ENCODE peak calls at places on chromosomes 1 and 21, in nine cellular contexts. D is NCI-H1092 treated with DMSO at 0.1 percent for 48 hours, N is pancreas, P is fibroblast of pulmonary artery, M is H4, Y is AG08396, X is NCI-H1694 treated with DMSO at 0.1 percent for 48 hours, U is HS-5, B is hepatocyte. R is an unnamed sample.

GRCh38 chr1:47727051-47727708 is 270.0 kb downstream of the TRABD2B start:
- DNase-seq in D (no peak), N (no peak), P (no peak), M (no peak), Y (no peak), X (no peak), U (no peak), B (peak; percentile 66), R (peak; percentile 78)

GRCh38 chr1:50651476-50652263 is 228.4 kb upstream of the DMRTA2 start:
- DNase-seq in D (no peak), N (no peak), P (no peak), M (no peak), Y (no peak), X (peak; percentile 33), U (no peak), B (no peak), R (no peak)

GRCh38 chr1:178371236-178371635 is 125.5 kb downstream of the CLEC20A start:
- DNase-seq in D (no peak), N (no peak), P (peak; percentile 40), M (no peak), Y (no peak), X (no peak), U (no peak), B (peak; percentile 4), R (no peak)

GRCh38 chr1:19981170-19981506 is 1.7 kb upstream of the PLA2G2A start:
- DNase-seq in D (no peak), N (no peak), P (no peak), M (no peak), Y (no peak), X (no peak), U (no peak), B (no peak), R (no peak)

GRCh38 chr1:32998997-32999396 is 34.4 kb upstream of the RNF19B start:
- DNase-seq in D (no peak), N (no peak), P (peak; percentile 33), M (no peak), Y (no peak), X (no peak), U (no peak), B (no peak), R (no peak)

GRCh38 chr1:179087665-179088064 is 5.8 kb downstream of the TOR3A start:
- DNase-seq in D (no peak), N (no peak), P (peak; percentile 17), M (no peak), Y (no peak), X (no peak), U (no peak), B (no peak), R (no peak)

GRCh38 chr1:15311886-15312285 is 64.9 kb downstream of the FHAD1 start:
- DNase-seq in D (no peak), N (no peak), P (no peak), M (no peak), Y (no peak), X (no peak), U (no peak), B (no peak), R (no peak)

GRCh38 chr1:181043025-181043880 is 9.5 kb downstream of the MR1 start:
- DNase-seq in D (peak; percentile 17), N (no peak), P (peak; percentile 41), M (no peak), Y (no peak), X (no peak), U (no peak), B (peak; percentile 65), R (peak; percentile 89)

GRCh38 chr1:56526571-56527174 is 52.7 kb downstream of the PLPP3 start:
- DNase-seq in D (no peak), N (no peak), P (no peak), M (no peak), Y (no peak), X (no peak), U (no peak), B (no peak), R (no peak)

GRCh38 chr1:36366091-36366661 is 19.5 kb downstream of the STK40 start:
- DNase-seq in D (no peak), N (no peak), P (peak; percentile 80), M (no peak), Y (peak; percentile 37), X (peak; percentile 95), U (no peak), B (peak; percentile 38), R (no peak)

GRCh38 chr1:59415876-59416275 is 119.0 kb downstream of the FGGY start:
- DNase-seq in D (no peak), N (no peak), P (no peak), M (no peak), Y (no peak), X (no peak), U (no peak), B (no peak), R (no peak)

GRCh38 chr1:239587066-239587465 is 200.7 kb downstream of the CHRM3 start:
- DNase-seq in D (no peak), N (no peak), P (no peak), M (no peak), Y (no peak), X (no peak), U (no peak), B (no peak), R (no peak)

GRCh38 chr1:27522860-27523665 is 33.1 kb upstream of the WASF2 start:
- DNase-seq in D (peak; percentile 89), N (no peak), P (peak; percentile 41), M (no peak), Y (no peak), X (peak; percentile 77), U (no peak), B (peak; percentile 68), R (peak; percentile 55)

GRCh38 chr1:15851251-15852035 is 3.9 kb downstream of the SPEN start:
- DNase-seq in D (no peak), N (no peak), P (no peak), M (no peak), Y (no peak), X (no peak), U (no peak), B (no peak), R (no peak)

GRCh38 chr1:209051598-209051997 is 531.9 kb upstream of the CAMK1G start:
- DNase-seq in D (no peak), N (no peak), P (no peak), M (no peak), Y (no peak), X (no peak), U (no peak), B (no peak), R (no peak)

GRCh38 chr1:187264995-187265602 is 436.4 kb downstream of the PLA2G4A start:
- DNase-seq in D (peak; percentile 85), N (no peak), P (peak; percentile 59), M (peak; percentile 66), Y (no peak), X (peak; percentile 75), U (peak; percentile 36), B (peak; percentile 77), R (peak; percentile 81)

GRCh38 chr1:27650527-27651175 is 15.7 kb upstream of the FGR start:
- DNase-seq in D (no peak), N (no peak), P (peak; percentile 83), M (no peak), Y (no peak), X (no peak), U (no peak), B (peak; percentile 39), R (peak; percentile 83)

GRCh38 chr1:29801003-29801402 is 564.7 kb downstream of the PTPRU start:
- DNase-seq in D (no peak), N (no peak), P (no peak), M (no peak), Y (peak; percentile 1), X (no peak), U (no peak), B (no peak), R (no peak)

GRCh38 chr1:234960722-234961467 is 167.7 kb downstream of the TOMM20 start:
- DNase-seq in D (no peak), N (peak; percentile 78), P (peak; percentile 83), M (no peak), Y (no peak), X (no peak), U (no peak), B (peak; percentile 81), R (peak; percentile 39)

GRCh38 chr1:59669752-59670312 is 144.9 kb upstream of the HOOK1 start:
- DNase-seq in D (no peak), N (no peak), P (peak; percentile 49), M (no peak), Y (peak; percentile 29), X (no peak), U (no peak), B (peak; percentile 49), R (no peak)

GRCh38 chr1:12189328-12189682 is 22.5 kb downstream of the TNFRSF1B start:
- DNase-seq in D (no peak), N (no peak), P (no peak), M (no peak), Y (no peak), X (no peak), U (no peak), B (no peak), R (no peak)

GRCh38 chr21:34807881-34808568 is 139.2 kb downstream of the CLIC6 start:
- DNase-seq in D (no peak), N (no peak), P (peak; percentile 96), M (peak; percentile 92), Y (peak; percentile 79), X (no peak), U (peak; percentile 95), B (peak; percentile 72), R (no peak)

GRCh38 chr1:14482784-14483183 is 115.7 kb upstream of the KAZN start:
- DNase-seq in D (no peak), N (no peak), P (no peak), M (no peak), Y (no peak), X (no peak), U (no peak), B (no peak), R (no peak)

GRCh38 chr1:96313216-96313615 is 408.4 kb upstream of the PTBP2 start:
- DNase-seq in D (no peak), N (no peak), P (peak; percentile 78), M (no peak), Y (peak; percentile 7), X (no peak), U (no peak), B (no peak), R (no peak)

GRCh38 chr1:85132078-85132715 is 68.6 kb downstream of the SYDE2 start:
- DNase-seq in D (no peak), N (peak; percentile 20), P (no peak), M (no peak), Y (no peak), X (no peak), U (peak; percentile 45), B (no peak), R (no peak)

GRCh38 chr1:206714331-206715058 is 29.8 kb downstream of the MAPKAPK2 start:
- DNase-seq in D (no peak), N (peak; percentile 66), P (no peak), M (peak; percentile 93), Y (peak; percentile 56), X (no peak), U (no peak), B (peak; percentile 66), R (no peak)

GRCh38 chr1:205355054-205355453 is 1.7 kb downstream of the KLHDC8A start:
- DNase-seq in D (peak; percentile 63), N (peak; percentile 30), P (peak; percentile 72), M (peak; percentile 39), Y (no peak), X (no peak), U (no peak), B (no peak), R (peak; percentile 77)

GRCh38 chr21:26405071-26405470 is 168.0 kb downstream of the CYYR1 start:
- DNase-seq in D (no peak), N (no peak), P (peak; percentile 54), M (no peak), Y (no peak), X (no peak), U (no peak), B (peak; percentile 21), R (no peak)

GRCh38 chr1:240084749-240085148 is 6.9 kb upstream of the FMN2 start:
- DNase-seq in D (no peak), N (no peak), P (no peak), M (no peak), Y (no peak), X (no peak), U (no peak), B (no peak), R (no peak)

GRCh38 chr1:109823543-109824348 is 60.0 kb upstream of the EPS8L3 start:
- DNase-seq in D (no peak), N (no peak), P (no peak), M (peak; percentile 32), Y (no peak), X (no peak), U (no peak), B (peak; percentile 50), R (no peak)

GRCh38 chr1:206663832-206664652 is 20.7 kb upstream of the MAPKAPK2 start:
- DNase-seq in D (peak; percentile 92), N (peak; percentile 49), P (peak; percentile 79), M (peak; percentile 28), Y (peak; percentile 77), X (peak; percentile 73), U (no peak), B (peak; percentile 79), R (peak; percentile 30)